ENCODE peak calls at places on chromosomes 13 and 19, in nine cellular contexts. One of them, this sample, is unnamed.
A peak's percentile ranks its signal among the peaks of the same experiment; 100 is the strongest.

GRCh38 chr19:2905918-2906519 is 5.3 kb downstream of the ZNF57 start:
- DNase-seq in HCT116: no peak
- DNase-seq in PC-3: no peak
- DNase-seq in mammary epithelial cell: no peak
- DNase-seq in right cardiac atrium: no peak
- DNase-seq in effector memory CD4-positive, alpha-beta T cell: no peak
- DNase-seq in spleen: no peak
- DNase-seq in astrocyte of the spinal cord: no peak
- DNase-seq in NB4: no peak
- DNase-seq in this sample: no peak

GRCh38 chr19:24054044-24054935 is 32.7 kb upstream of the ZNF254 start:
- DNase-seq in HCT116: peak; percentile 24
- DNase-seq in PC-3: peak; percentile 98
- DNase-seq in mammary epithelial cell: peak; percentile 99
- DNase-seq in right cardiac atrium: no peak
- DNase-seq in effector memory CD4-positive, alpha-beta T cell: no peak
- DNase-seq in spleen: no peak
- DNase-seq in astrocyte of the spinal cord: peak; percentile 89
- DNase-seq in NB4: peak; percentile 75
- DNase-seq in this sample: peak; percentile 94

GRCh38 chr13:107208889-107209288 is 641.0 kb upstream of the ARGLU1 start:
- DNase-seq in HCT116: no peak
- DNase-seq in PC-3: no peak
- DNase-seq in mammary epithelial cell: no peak
- DNase-seq in right cardiac atrium: no peak
- DNase-seq in effector memory CD4-positive, alpha-beta T cell: no peak
- DNase-seq in spleen: no peak
- DNase-seq in astrocyte of the spinal cord: no peak
- DNase-seq in NB4: no peak
- DNase-seq in this sample: no peak

GRCh38 chr13:41224113-41225110 is 30.0 kb upstream of the KBTBD7 start:
- DNase-seq in HCT116: no peak
- DNase-seq in PC-3: peak; percentile 45
- DNase-seq in mammary epithelial cell: peak; percentile 56
- DNase-seq in right cardiac atrium: no peak
- DNase-seq in effector memory CD4-positive, alpha-beta T cell: no peak
- DNase-seq in spleen: no peak
- DNase-seq in astrocyte of the spinal cord: peak; percentile 74
- DNase-seq in NB4: no peak
- DNase-seq in this sample: peak; percentile 34

GRCh38 chr13:111253334-111253872 is 67.0 kb upstream of the TEX29 start:
- DNase-seq in HCT116: no peak
- DNase-seq in PC-3: no peak
- DNase-seq in mammary epithelial cell: no peak
- DNase-seq in right cardiac atrium: no peak
- DNase-seq in effector memory CD4-positive, alpha-beta T cell: no peak
- DNase-seq in spleen: no peak
- DNase-seq in astrocyte of the spinal cord: no peak
- DNase-seq in NB4: no peak
- DNase-seq in this sample: peak; percentile 57

GRCh38 chr13:24032674-24033073 is 127.8 kb upstream of the SPATA13 start:
- DNase-seq in HCT116: no peak
- DNase-seq in PC-3: peak; percentile 38
- DNase-seq in mammary epithelial cell: no peak
- DNase-seq in right cardiac atrium: no peak
- DNase-seq in effector memory CD4-positive, alpha-beta T cell: no peak
- DNase-seq in spleen: no peak
- DNase-seq in astrocyte of the spinal cord: peak; percentile 8
- DNase-seq in NB4: no peak
- DNase-seq in this sample: peak; percentile 48

GRCh38 chr19:49282184-49282583 is 42.8 kb downstream of the SLC6A16 start:
- DNase-seq in HCT116: no peak
- DNase-seq in PC-3: no peak
- DNase-seq in mammary epithelial cell: no peak
- DNase-seq in right cardiac atrium: no peak
- DNase-seq in effector memory CD4-positive, alpha-beta T cell: no peak
- DNase-seq in spleen: no peak
- DNase-seq in astrocyte of the spinal cord: no peak
- DNase-seq in NB4: no peak
- DNase-seq in this sample: no peak

GRCh38 chr19:20964798-20965197 is 41.7 kb downstream of the ZNF85 start:
- DNase-seq in HCT116: no peak
- DNase-seq in PC-3: no peak
- DNase-seq in mammary epithelial cell: no peak
- DNase-seq in right cardiac atrium: no peak
- DNase-seq in effector memory CD4-positive, alpha-beta T cell: no peak
- DNase-seq in spleen: no peak
- DNase-seq in astrocyte of the spinal cord: no peak
- DNase-seq in NB4: no peak
- DNase-seq in this sample: no peak

GRCh38 chr13:108375034-108375433 is 105.5 kb downstream of the TNFSF13B start:
- DNase-seq in HCT116: no peak
- DNase-seq in PC-3: no peak
- DNase-seq in mammary epithelial cell: no peak
- DNase-seq in right cardiac atrium: no peak
- DNase-seq in effector memory CD4-positive, alpha-beta T cell: no peak
- DNase-seq in spleen: no peak
- DNase-seq in astrocyte of the spinal cord: no peak
- DNase-seq in NB4: no peak
- DNase-seq in this sample: no peak

GRCh38 chr19:48487944-48488343 is 18.8 kb downstream of the CYTH2 start:
- DNase-seq in HCT116: peak; percentile 90
- DNase-seq in PC-3: peak; percentile 97
- DNase-seq in mammary epithelial cell: peak; percentile 92
- DNase-seq in right cardiac atrium: peak; percentile 79
- DNase-seq in effector memory CD4-positive, alpha-beta T cell: no peak
- DNase-seq in spleen: no peak
- DNase-seq in astrocyte of the spinal cord: peak; percentile 71
- DNase-seq in NB4: no peak
- DNase-seq in this sample: peak; percentile 70

GRCh38 chr13:25848822-25849740 is 202.7 kb downstream of the SHISA2 start:
- DNase-seq in HCT116: no peak
- DNase-seq in PC-3: no peak
- DNase-seq in mammary epithelial cell: no peak
- DNase-seq in right cardiac atrium: no peak
- DNase-seq in effector memory CD4-positive, alpha-beta T cell: no peak
- DNase-seq in spleen: no peak
- DNase-seq in astrocyte of the spinal cord: peak; percentile 50
- DNase-seq in NB4: no peak
- DNase-seq in this sample: no peak

GRCh38 chr13:33006646-33007045 is 9.6 kb upstream of the KL start:
- DNase-seq in HCT116: no peak
- DNase-seq in PC-3: no peak
- DNase-seq in mammary epithelial cell: no peak
- DNase-seq in right cardiac atrium: no peak
- DNase-seq in effector memory CD4-positive, alpha-beta T cell: no peak
- DNase-seq in spleen: no peak
- DNase-seq in astrocyte of the spinal cord: no peak
- DNase-seq in NB4: no peak
- DNase-seq in this sample: no peak

GRCh38 chr19:41688098-41688497 is at the start of gene CEACAM7:
- DNase-seq in HCT116: no peak
- DNase-seq in PC-3: no peak
- DNase-seq in mammary epithelial cell: no peak
- DNase-seq in right cardiac atrium: no peak
- DNase-seq in effector memory CD4-positive, alpha-beta T cell: no peak
- DNase-seq in spleen: no peak
- DNase-seq in astrocyte of the spinal cord: no peak
- DNase-seq in NB4: no peak
- DNase-seq in this sample: no peak

GRCh38 chr13:83940742-83941141 is 58.5 kb upstream of the SLITRK1 start:
- DNase-seq in HCT116: no peak
- DNase-seq in PC-3: peak; percentile 73
- DNase-seq in mammary epithelial cell: peak; percentile 80
- DNase-seq in right cardiac atrium: no peak
- DNase-seq in effector memory CD4-positive, alpha-beta T cell: no peak
- DNase-seq in spleen: no peak
- DNase-seq in astrocyte of the spinal cord: peak; percentile 6
- DNase-seq in NB4: no peak
- DNase-seq in this sample: peak; percentile 4

GRCh38 chr19:13099073-13099999 is 3.3 kb downstream of the LYL1 start:
- DNase-seq in HCT116: no peak
- DNase-seq in PC-3: no peak
- DNase-seq in mammary epithelial cell: no peak
- DNase-seq in right cardiac atrium: peak; percentile 91
- DNase-seq in effector memory CD4-positive, alpha-beta T cell: peak; percentile 71
- DNase-seq in spleen: peak; percentile 98
- DNase-seq in astrocyte of the spinal cord: no peak
- DNase-seq in NB4: peak; percentile 96
- DNase-seq in this sample: peak; percentile 62

GRCh38 chr19:2275588-2276428 is 6.2 kb downstream of the PEAK3 start:
- DNase-seq in HCT116: no peak
- DNase-seq in PC-3: no peak
- DNase-seq in mammary epithelial cell: no peak
- DNase-seq in right cardiac atrium: peak; percentile 86
- DNase-seq in effector memory CD4-positive, alpha-beta T cell: no peak
- DNase-seq in spleen: peak; percentile 84
- DNase-seq in astrocyte of the spinal cord: no peak
- DNase-seq in NB4: no peak
- DNase-seq in this sample: no peak

GRCh38 chr13:37651891-37652290 is 53.3 kb upstream of the POSTN start:
- DNase-seq in HCT116: no peak
- DNase-seq in PC-3: peak; percentile 45
- DNase-seq in mammary epithelial cell: peak; percentile 6
- DNase-seq in right cardiac atrium: no peak
- DNase-seq in effector memory CD4-positive, alpha-beta T cell: no peak
- DNase-seq in spleen: no peak
- DNase-seq in astrocyte of the spinal cord: no peak
- DNase-seq in NB4: no peak
- DNase-seq in this sample: no peak

GRCh38 chr13:113971471-113972231 is 2.2 kb downstream of the C13orf46 start:
- DNase-seq in HCT116: no peak
- DNase-seq in PC-3: no peak
- DNase-seq in mammary epithelial cell: no peak
- DNase-seq in right cardiac atrium: peak; percentile 37
- DNase-seq in effector memory CD4-positive, alpha-beta T cell: no peak
- DNase-seq in spleen: peak; percentile 73
- DNase-seq in astrocyte of the spinal cord: no peak
- DNase-seq in NB4: no peak
- DNase-seq in this sample: no peak

GRCh38 chr13:25112856-25113255 is 16.9 kb downstream of the PABPC3 start:
- DNase-seq in HCT116: no peak
- DNase-seq in PC-3: no peak
- DNase-seq in mammary epithelial cell: no peak
- DNase-seq in right cardiac atrium: no peak
- DNase-seq in effector memory CD4-positive, alpha-beta T cell: no peak
- DNase-seq in spleen: no peak
- DNase-seq in astrocyte of the spinal cord: no peak
- DNase-seq in NB4: no peak
- DNase-seq in this sample: no peak

DNA sequence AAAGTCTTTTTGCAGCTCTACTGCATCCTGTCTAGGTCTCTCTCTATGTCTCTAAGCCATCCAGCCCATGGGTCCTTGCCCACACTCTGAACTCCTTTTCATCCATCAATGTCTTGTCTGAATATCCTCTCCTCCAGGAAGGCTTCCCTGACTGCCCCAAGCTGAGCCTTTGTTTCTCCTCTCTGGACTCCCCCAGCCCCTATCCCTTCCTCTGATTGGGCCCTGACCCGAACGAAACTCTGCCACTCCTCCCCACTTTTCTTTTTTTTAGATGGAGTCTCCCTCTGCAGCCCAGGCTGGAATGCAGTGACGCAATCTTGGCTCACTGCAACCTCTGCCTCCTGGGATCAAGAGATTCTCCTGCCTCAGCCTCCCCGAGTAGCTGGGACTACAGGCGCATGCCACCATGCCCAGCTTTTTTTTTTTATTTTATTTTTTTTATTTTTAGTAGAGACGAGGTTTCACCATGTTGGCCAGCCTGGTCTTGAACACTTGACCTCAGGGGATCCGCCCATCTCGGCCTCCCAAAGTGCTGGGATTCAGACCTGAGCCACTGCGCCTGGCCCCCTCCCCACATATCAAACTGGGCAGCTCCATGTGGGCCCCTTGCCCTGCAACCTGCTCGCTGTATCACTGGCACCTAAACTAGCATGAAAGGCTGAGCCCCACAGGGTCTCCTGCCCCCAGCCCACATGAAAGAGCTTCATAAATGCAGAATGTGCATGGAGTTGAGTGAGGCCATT is 870 bp upstream of the UNC13A start:
- DNase-seq in HCT116: no peak
- DNase-seq in PC-3: no peak
- DNase-seq in mammary epithelial cell: no peak
- DNase-seq in right cardiac atrium: no peak
- DNase-seq in effector memory CD4-positive, alpha-beta T cell: no peak
- DNase-seq in spleen: no peak
- DNase-seq in astrocyte of the spinal cord: no peak
- DNase-seq in NB4: no peak
- DNase-seq in this sample: no peak
- H3K4me3 ChIP-seq in HCT116: peak overlapping the region; percentile 90
- H3K4me3 ChIP-seq in PC-3: no peak overlapping the region
- H3K4me3 ChIP-seq in mammary epithelial cell: no peak overlapping the region
- H3K4me3 ChIP-seq in right cardiac atrium: no peak overlapping the region
- H3K4me3 ChIP-seq in effector memory CD4-positive, alpha-beta T cell: no peak overlapping the region
- H3K4me3 ChIP-seq in spleen: no peak overlapping the region
- H3K4me3 ChIP-seq in astrocyte of the spinal cord: no peak overlapping the region
- H3K4me3 ChIP-seq in NB4: no peak overlapping the region
- H3K4me3 ChIP-seq in this sample: no peak overlapping the region

GRCh38 chr13:49629196-49629938 is 1.1 kb downstream of the ARL11 start:
- DNase-seq in HCT116: no peak
- DNase-seq in PC-3: no peak
- DNase-seq in mammary epithelial cell: no peak
- DNase-seq in right cardiac atrium: no peak
- DNase-seq in effector memory CD4-positive, alpha-beta T cell: no peak
- DNase-seq in spleen: no peak
- DNase-seq in astrocyte of the spinal cord: no peak
- DNase-seq in NB4: no peak
- DNase-seq in this sample: no peak
- H3K4me3 ChIP-seq in HCT116: no peak overlapping the region
- H3K4me3 ChIP-seq in PC-3: no peak overlapping the region
- H3K4me3 ChIP-seq in mammary epithelial cell: no peak overlapping the region
- H3K4me3 ChIP-seq in right cardiac atrium: no peak overlapping the region
- H3K4me3 ChIP-seq in effector memory CD4-positive, alpha-beta T cell: no peak overlapping the region
- H3K4me3 ChIP-seq in spleen: peak overlapping the region; percentile 45
- H3K4me3 ChIP-seq in astrocyte of the spinal cord: no peak overlapping the region
- H3K4me3 ChIP-seq in NB4: peak overlapping the region; percentile 95
- H3K4me3 ChIP-seq in this sample: no peak overlapping the region

GRCh38 chr19:8525401-8525684 is 11.4 kb upstream of the ZNF414 start:
- DNase-seq in HCT116: no peak
- DNase-seq in PC-3: no peak
- DNase-seq in mammary epithelial cell: no peak
- DNase-seq in right cardiac atrium: no peak
- DNase-seq in effector memory CD4-positive, alpha-beta T cell: no peak
- DNase-seq in spleen: no peak
- DNase-seq in astrocyte of the spinal cord: no peak
- DNase-seq in NB4: no peak
- DNase-seq in this sample: no peak
- H3K4me3 ChIP-seq in HCT116: peak overlapping the region; percentile 57
- H3K4me3 ChIP-seq in PC-3: peak overlapping the region; percentile 68
- H3K4me3 ChIP-seq in mammary epithelial cell: peak overlapping the region; percentile 55
- H3K4me3 ChIP-seq in right cardiac atrium: peak overlapping the region; percentile 11
- H3K4me3 ChIP-seq in effector memory CD4-positive, alpha-beta T cell: no peak overlapping the region
- H3K4me3 ChIP-seq in spleen: no peak overlapping the region
- H3K4me3 ChIP-seq in astrocyte of the spinal cord: peak overlapping the region; percentile 43
- H3K4me3 ChIP-seq in NB4: no peak overlapping the region
- H3K4me3 ChIP-seq in this sample: peak overlapping the region; percentile 52

DNA sequence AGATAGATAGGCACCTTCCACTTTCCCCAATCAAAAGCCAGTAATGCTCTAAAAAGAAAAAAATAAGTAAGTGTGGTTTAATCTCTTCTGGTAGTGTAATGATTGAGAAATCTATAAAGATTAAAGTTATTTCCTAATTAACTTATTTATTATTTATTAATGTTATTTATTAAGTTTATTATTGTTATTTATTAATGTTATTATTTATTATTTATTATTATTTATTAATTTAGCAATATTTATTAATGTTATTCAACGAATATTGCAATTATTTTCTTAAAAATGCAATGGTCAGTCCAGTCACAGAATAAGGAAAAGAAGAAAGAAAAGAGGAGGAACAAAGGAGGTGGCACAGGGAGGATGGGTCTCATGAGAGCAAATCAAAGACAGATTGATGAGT is 100.7 kb downstream of the FREM2 start:
- DNase-seq in HCT116: no peak
- DNase-seq in PC-3: no peak
- DNase-seq in mammary epithelial cell: no peak
- DNase-seq in right cardiac atrium: no peak
- DNase-seq in effector memory CD4-positive, alpha-beta T cell: no peak
- DNase-seq in spleen: no peak
- DNase-seq in astrocyte of the spinal cord: no peak
- DNase-seq in NB4: no peak
- DNase-seq in this sample: no peak
- H3K4me3 ChIP-seq in HCT116: no peak overlapping the region
- H3K4me3 ChIP-seq in PC-3: no peak overlapping the region
- H3K4me3 ChIP-seq in mammary epithelial cell: no peak overlapping the region
- H3K4me3 ChIP-seq in right cardiac atrium: no peak overlapping the region
- H3K4me3 ChIP-seq in effector memory CD4-positive, alpha-beta T cell: no peak overlapping the region
- H3K4me3 ChIP-seq in spleen: no peak overlapping the region
- H3K4me3 ChIP-seq in astrocyte of the spinal cord: no peak overlapping the region
- H3K4me3 ChIP-seq in NB4: no peak overlapping the region
- H3K4me3 ChIP-seq in this sample: no peak overlapping the region